ENCODE peak calls at places on chromosomes 2 and 18, in five cellular contexts. N is astrocyte, I is H7, P is NAMALWA, S is activated gamma-delta T cell treated with Interleukin-2 at 50 U/mL for 16 hours. Q is an unnamed sample.

GRCh38 chr2:48313036-48313877 is 216.7 kb upstream of the STON1 start:
- DNase-seq in N (no peak), S (no peak), P (peak; percentile 51), I (no peak), Q (no peak)

GRCh38 chr2:29417630-29418029 is 302.4 kb downstream of the CLIP4 start:
- DNase-seq in N (no peak), S (no peak), I (no peak), P (no peak), Q (no peak)

GRCh38 chr2:71588497-71588896 is 135.1 kb downstream of the DYSF start:
- DNase-seq in S (no peak), P (no peak), N (no peak), I (no peak), Q (no peak)

GRCh38 chr2:44836174-44836573 is 105.3 kb upstream of the SIX3 start:
- DNase-seq in I (no peak), S (no peak), P (no peak), N (no peak), Q (no peak)

GRCh38 chr2:147989809-147990403 is 30.6 kb downstream of the ORC4 start:
- DNase-seq in N (peak; percentile 33), I (peak; percentile 15), P (peak; percentile 77), S (no peak), Q (peak; percentile 10)

GRCh38 chr2:62505649-62506420 is at the start of gene TMEM17:
- DNase-seq in N (peak; percentile 84), I (peak; percentile 93), P (peak; percentile 41), S (no peak), Q (peak; percentile 27)

GRCh38 chr2:216516730-216517350 is 18.2 kb downstream of the RPL37A start:
- DNase-seq in P (peak; percentile 70), S (no peak), N (peak; percentile 25), I (no peak), Q (no peak)

GRCh38 chr2:175468699-175469098 is 287.2 kb upstream of the ATP5MC3 start:
- DNase-seq in S (no peak), N (no peak), I (no peak), P (no peak), Q (no peak)

GRCh38 chr2:200051621-200051945 is 96.2 kb downstream of the MAIP1 start:
- DNase-seq in P (no peak), I (no peak), S (no peak), N (peak; percentile 12), Q (no peak)

GRCh38 chr2:197969391-197969893 is 165.0 kb downstream of the PLCL1 start:
- DNase-seq in I (no peak), N (peak; percentile 82), S (no peak), P (no peak), Q (no peak)

GRCh38 chr18:52484977-52485376 is 145.0 kb downstream of the DCC start:
- DNase-seq in S (no peak), I (no peak), N (no peak), P (peak; percentile 14), Q (no peak)

GRCh38 chr2:16021611-16022363 is 81.4 kb downstream of the MYCN start:
- DNase-seq in I (no peak), S (no peak), N (no peak), P (no peak), Q (no peak)

GRCh38 chr2:184814428-184814827 is 216.1 kb downstream of the ZNF804A start:
- DNase-seq in I (no peak), S (no peak), N (no peak), P (no peak), Q (no peak)

GRCh38 chr2:218001629-218002028 is 1.2 kb downstream of the TNS1 start:
- DNase-seq in I (peak; percentile 64), S (no peak), P (no peak), N (no peak), Q (no peak)

GRCh38 chr2:75560022-75560767 is 544 bp downstream of the EVA1A start:
- DNase-seq in I (peak; percentile 66), N (peak; percentile 33), S (no peak), P (no peak), Q (no peak)

GRCh38 chr18:41391616-41392610 is 563.1 kb upstream of the PIK3C3 start:
- DNase-seq in I (peak; percentile 63), N (peak; percentile 60), P (peak; percentile 40), S (no peak), Q (no peak)

GRCh38 chr2:151632993-151633592 is 101.2 kb downstream of the NEB start:
- DNase-seq in I (no peak), S (no peak), P (peak; percentile 50), N (no peak), Q (no peak)

GRCh38 chr18:39434223-39434622 is 1868.6 kb upstream of the CELF4 start:
- DNase-seq in S (no peak), N (no peak), I (no peak), P (no peak), Q (no peak)